ENCODE peak calls at places on chromosomes 16 and 17, in six cellular contexts. X, V, N, J, I and P are unnamed samples.

GRCh38 chr16:85203462-85203813 is 91.2 kb upstream of the CIBAR2 start:
- DNase-seq in J (no peak), I (no peak), X (no peak), V (no peak), N (no peak), P (no peak)

GRCh38 chr17:67492824-67493490 is 115.9 kb downstream of the PITPNC1 start:
- DNase-seq in V (no peak), N (no peak), J (no peak), I (no peak), X (no peak), P (no peak)

GRCh38 chr17:29622337-29623282 is at the start of gene CORO6:
- DNase-seq in J (peak; percentile 68), X (peak; percentile 80), I (peak; percentile 75), V (peak; percentile 52), N (no peak), P (peak; percentile 75)

GRCh38 chr17:58525239-58525638 is 10.8 kb upstream of the MTMR4 start:
- DNase-seq in N (no peak), J (no peak), V (no peak), I (no peak), X (peak; percentile 60), P (no peak)

GRCh38 chr16:66832661-66833305 is 2.0 kb upstream of the NAE1 start:
- DNase-seq in X (no peak), V (no peak), J (no peak), I (no peak), N (no peak), P (no peak)

GRCh38 chr17:73710095-73710592 is 65.9 kb upstream of the SDK2 start:
- DNase-seq in V (peak; percentile 51), J (peak; percentile 82), N (peak; percentile 16), X (peak; percentile 24), I (peak; percentile 78), P (peak; percentile 77)

GRCh38 chr16:85423186-85423550 is 190.0 kb upstream of the GSE1 start:
- DNase-seq in V (no peak), J (no peak), N (no peak), I (peak; percentile 2), X (no peak), P (no peak)

GRCh38 chr17:38654411-38655398 is 20.1 kb downstream of the EPOP start:
- DNase-seq in V (no peak), N (no peak), J (no peak), X (no peak), I (no peak), P (no peak)

GRCh38 chr17:7852262-7852670 is 2.6 kb upstream of the TMEM88 start:
- DNase-seq in X (no peak), I (no peak), N (no peak), J (no peak), V (no peak), P (no peak)